ENCODE peak calls at places on chromosomes 2 and 18, in nine cellular contexts. One of them, this sample, is unnamed.

GRCh38 chr2:156343096-156343939 is 10.8 kb upstream of the NR4A2 start:
- ATAC-seq in heart right ventricle: no peak
- ATAC-seq in activated CD8-positive, alpha-beta T cell treated with anti-CD3 and anti-CD28 coated beads for 36 hours: no peak
- ATAC-seq in effector memory CD8-positive, alpha-beta T cell: no peak
- ATAC-seq in stimulated activated naive B cell treated with anti-CD40 and anti-IgM and Interleukin-4, amounts not matched to agents 10 μg/mL and 1 μg/mL and 100 μg/mL, for 72 hours: no peak
- ATAC-seq in stimulated activated naive CD8-positive, alpha-beta T cell treated with anti-CD3 and anti-CD28 coated beads, Interleukin-15, amount 100 ng/mL, for 72 hours: no peak
- ATAC-seq in naive thymus-derived CD8-positive, alpha-beta T cell: no peak
- ATAC-seq in thoracic aorta: no peak
- ATAC-seq in left cardiac atrium: no peak
- ATAC-seq in this sample: no peak

GRCh38 chr2:824954-825353 is 125.7 kb upstream of the SNTG2 start:
- ATAC-seq in heart right ventricle: no peak
- ATAC-seq in activated CD8-positive, alpha-beta T cell treated with anti-CD3 and anti-CD28 coated beads for 36 hours: no peak
- ATAC-seq in effector memory CD8-positive, alpha-beta T cell: no peak
- ATAC-seq in stimulated activated naive B cell treated with anti-CD40 and anti-IgM and Interleukin-4, amounts not matched to agents 10 μg/mL and 1 μg/mL and 100 μg/mL, for 72 hours: no peak
- ATAC-seq in stimulated activated naive CD8-positive, alpha-beta T cell treated with anti-CD3 and anti-CD28 coated beads, Interleukin-15, amount 100 ng/mL, for 72 hours: no peak
- ATAC-seq in naive thymus-derived CD8-positive, alpha-beta T cell: no peak
- ATAC-seq in thoracic aorta: no peak
- ATAC-seq in left cardiac atrium: no peak
- ATAC-seq in this sample: no peak

GRCh38 chr2:240622631-240623235 is 2.5 kb upstream of the GPR35 start:
- ATAC-seq in heart right ventricle: no peak
- ATAC-seq in activated CD8-positive, alpha-beta T cell treated with anti-CD3 and anti-CD28 coated beads for 36 hours: no peak
- ATAC-seq in effector memory CD8-positive, alpha-beta T cell: peak; percentile 18
- ATAC-seq in stimulated activated naive B cell treated with anti-CD40 and anti-IgM and Interleukin-4, amounts not matched to agents 10 μg/mL and 1 μg/mL and 100 μg/mL, for 72 hours: no peak
- ATAC-seq in stimulated activated naive CD8-positive, alpha-beta T cell treated with anti-CD3 and anti-CD28 coated beads, Interleukin-15, amount 100 ng/mL, for 72 hours: peak; percentile 12
- ATAC-seq in naive thymus-derived CD8-positive, alpha-beta T cell: no peak
- ATAC-seq in thoracic aorta: no peak
- ATAC-seq in left cardiac atrium: no peak
- ATAC-seq in this sample: no peak

GRCh38 chr2:85162746-85163301 is 29.6 kb downstream of the TCF7L1 start:
- ATAC-seq in heart right ventricle: peak; percentile 60
- ATAC-seq in activated CD8-positive, alpha-beta T cell treated with anti-CD3 and anti-CD28 coated beads for 36 hours: no peak
- ATAC-seq in effector memory CD8-positive, alpha-beta T cell: no peak
- ATAC-seq in stimulated activated naive B cell treated with anti-CD40 and anti-IgM and Interleukin-4, amounts not matched to agents 10 μg/mL and 1 μg/mL and 100 μg/mL, for 72 hours: no peak
- ATAC-seq in stimulated activated naive CD8-positive, alpha-beta T cell treated with anti-CD3 and anti-CD28 coated beads, Interleukin-15, amount 100 ng/mL, for 72 hours: no peak
- ATAC-seq in naive thymus-derived CD8-positive, alpha-beta T cell: no peak
- ATAC-seq in thoracic aorta: peak; percentile 39
- ATAC-seq in left cardiac atrium: peak; percentile 67
- ATAC-seq in this sample: no peak

GRCh38 chr2:57575703-57576268 is 470.8 kb upstream of the VRK2 start:
- ATAC-seq in heart right ventricle: no peak
- ATAC-seq in activated CD8-positive, alpha-beta T cell treated with anti-CD3 and anti-CD28 coated beads for 36 hours: no peak
- ATAC-seq in effector memory CD8-positive, alpha-beta T cell: no peak
- ATAC-seq in stimulated activated naive B cell treated with anti-CD40 and anti-IgM and Interleukin-4, amounts not matched to agents 10 μg/mL and 1 μg/mL and 100 μg/mL, for 72 hours: no peak
- ATAC-seq in stimulated activated naive CD8-positive, alpha-beta T cell treated with anti-CD3 and anti-CD28 coated beads, Interleukin-15, amount 100 ng/mL, for 72 hours: no peak
- ATAC-seq in naive thymus-derived CD8-positive, alpha-beta T cell: no peak
- ATAC-seq in thoracic aorta: no peak
- ATAC-seq in left cardiac atrium: no peak
- ATAC-seq in this sample: no peak

GRCh38 chr2:170531876-170532275 is 183.3 kb upstream of the SP5 start:
- ATAC-seq in heart right ventricle: no peak
- ATAC-seq in activated CD8-positive, alpha-beta T cell treated with anti-CD3 and anti-CD28 coated beads for 36 hours: no peak
- ATAC-seq in effector memory CD8-positive, alpha-beta T cell: no peak
- ATAC-seq in stimulated activated naive B cell treated with anti-CD40 and anti-IgM and Interleukin-4, amounts not matched to agents 10 μg/mL and 1 μg/mL and 100 μg/mL, for 72 hours: no peak
- ATAC-seq in stimulated activated naive CD8-positive, alpha-beta T cell treated with anti-CD3 and anti-CD28 coated beads, Interleukin-15, amount 100 ng/mL, for 72 hours: no peak
- ATAC-seq in naive thymus-derived CD8-positive, alpha-beta T cell: no peak
- ATAC-seq in thoracic aorta: no peak
- ATAC-seq in left cardiac atrium: no peak
- ATAC-seq in this sample: no peak

GRCh38 chr18:48387300-48387699 is 21.9 kb downstream of the ZBTB7C start:
- ATAC-seq in heart right ventricle: no peak
- ATAC-seq in activated CD8-positive, alpha-beta T cell treated with anti-CD3 and anti-CD28 coated beads for 36 hours: no peak
- ATAC-seq in effector memory CD8-positive, alpha-beta T cell: no peak
- ATAC-seq in stimulated activated naive B cell treated with anti-CD40 and anti-IgM and Interleukin-4, amounts not matched to agents 10 μg/mL and 1 μg/mL and 100 μg/mL, for 72 hours: no peak
- ATAC-seq in stimulated activated naive CD8-positive, alpha-beta T cell treated with anti-CD3 and anti-CD28 coated beads, Interleukin-15, amount 100 ng/mL, for 72 hours: no peak
- ATAC-seq in naive thymus-derived CD8-positive, alpha-beta T cell: no peak
- ATAC-seq in thoracic aorta: no peak
- ATAC-seq in left cardiac atrium: peak; percentile 58
- ATAC-seq in this sample: no peak

GRCh38 chr2:176114120-176114929 is 2.3 kb upstream of the HOXD10 start:
- ATAC-seq in heart right ventricle: no peak
- ATAC-seq in activated CD8-positive, alpha-beta T cell treated with anti-CD3 and anti-CD28 coated beads for 36 hours: no peak
- ATAC-seq in effector memory CD8-positive, alpha-beta T cell: no peak
- ATAC-seq in stimulated activated naive B cell treated with anti-CD40 and anti-IgM and Interleukin-4, amounts not matched to agents 10 μg/mL and 1 μg/mL and 100 μg/mL, for 72 hours: no peak
- ATAC-seq in stimulated activated naive CD8-positive, alpha-beta T cell treated with anti-CD3 and anti-CD28 coated beads, Interleukin-15, amount 100 ng/mL, for 72 hours: no peak
- ATAC-seq in naive thymus-derived CD8-positive, alpha-beta T cell: no peak
- ATAC-seq in thoracic aorta: no peak
- ATAC-seq in left cardiac atrium: no peak
- ATAC-seq in this sample: no peak

GRCh38 chr2:169933124-169933711 is 106.0 kb downstream of the UBR3 start:
- ATAC-seq in heart right ventricle: no peak
- ATAC-seq in activated CD8-positive, alpha-beta T cell treated with anti-CD3 and anti-CD28 coated beads for 36 hours: peak; percentile 47
- ATAC-seq in effector memory CD8-positive, alpha-beta T cell: peak; percentile 27
- ATAC-seq in stimulated activated naive B cell treated with anti-CD40 and anti-IgM and Interleukin-4, amounts not matched to agents 10 μg/mL and 1 μg/mL and 100 μg/mL, for 72 hours: peak; percentile 62
- ATAC-seq in stimulated activated naive CD8-positive, alpha-beta T cell treated with anti-CD3 and anti-CD28 coated beads, Interleukin-15, amount 100 ng/mL, for 72 hours: peak; percentile 64
- ATAC-seq in naive thymus-derived CD8-positive, alpha-beta T cell: no peak
- ATAC-seq in thoracic aorta: no peak
- ATAC-seq in left cardiac atrium: peak; percentile 63
- ATAC-seq in this sample: peak; percentile 32

GRCh38 chr2:208454861-208455260 is 48.3 kb downstream of the PTH2R start:
- ATAC-seq in heart right ventricle: no peak
- ATAC-seq in activated CD8-positive, alpha-beta T cell treated with anti-CD3 and anti-CD28 coated beads for 36 hours: no peak
- ATAC-seq in effector memory CD8-positive, alpha-beta T cell: no peak
- ATAC-seq in stimulated activated naive B cell treated with anti-CD40 and anti-IgM and Interleukin-4, amounts not matched to agents 10 μg/mL and 1 μg/mL and 100 μg/mL, for 72 hours: no peak
- ATAC-seq in stimulated activated naive CD8-positive, alpha-beta T cell treated with anti-CD3 and anti-CD28 coated beads, Interleukin-15, amount 100 ng/mL, for 72 hours: no peak
- ATAC-seq in naive thymus-derived CD8-positive, alpha-beta T cell: no peak
- ATAC-seq in thoracic aorta: no peak
- ATAC-seq in left cardiac atrium: no peak
- ATAC-seq in this sample: no peak

GRCh38 chr2:200922439-200922838 is 33.3 kb downstream of the NIF3L1 start:
- ATAC-seq in heart right ventricle: no peak
- ATAC-seq in activated CD8-positive, alpha-beta T cell treated with anti-CD3 and anti-CD28 coated beads for 36 hours: peak; percentile 88
- ATAC-seq in effector memory CD8-positive, alpha-beta T cell: no peak
- ATAC-seq in stimulated activated naive B cell treated with anti-CD40 and anti-IgM and Interleukin-4, amounts not matched to agents 10 μg/mL and 1 μg/mL and 100 μg/mL, for 72 hours: no peak
- ATAC-seq in stimulated activated naive CD8-positive, alpha-beta T cell treated with anti-CD3 and anti-CD28 coated beads, Interleukin-15, amount 100 ng/mL, for 72 hours: peak; percentile 79
- ATAC-seq in naive thymus-derived CD8-positive, alpha-beta T cell: no peak
- ATAC-seq in thoracic aorta: no peak
- ATAC-seq in left cardiac atrium: no peak
- ATAC-seq in this sample: peak; percentile 98

GRCh38 chr2:232348936-232349335 is 29.6 kb upstream of the ALPP start:
- ATAC-seq in heart right ventricle: peak; percentile 47
- ATAC-seq in activated CD8-positive, alpha-beta T cell treated with anti-CD3 and anti-CD28 coated beads for 36 hours: peak; percentile 56
- ATAC-seq in effector memory CD8-positive, alpha-beta T cell: no peak
- ATAC-seq in stimulated activated naive B cell treated with anti-CD40 and anti-IgM and Interleukin-4, amounts not matched to agents 10 μg/mL and 1 μg/mL and 100 μg/mL, for 72 hours: no peak
- ATAC-seq in stimulated activated naive CD8-positive, alpha-beta T cell treated with anti-CD3 and anti-CD28 coated beads, Interleukin-15, amount 100 ng/mL, for 72 hours: peak; percentile 46
- ATAC-seq in naive thymus-derived CD8-positive, alpha-beta T cell: no peak
- ATAC-seq in thoracic aorta: no peak
- ATAC-seq in left cardiac atrium: no peak
- ATAC-seq in this sample: peak; percentile 13

GRCh38 chr2:146312899-146313298 is 1531.9 kb upstream of the ACVR2A start:
- ATAC-seq in heart right ventricle: peak; percentile 22
- ATAC-seq in activated CD8-positive, alpha-beta T cell treated with anti-CD3 and anti-CD28 coated beads for 36 hours: no peak
- ATAC-seq in effector memory CD8-positive, alpha-beta T cell: no peak
- ATAC-seq in stimulated activated naive B cell treated with anti-CD40 and anti-IgM and Interleukin-4, amounts not matched to agents 10 μg/mL and 1 μg/mL and 100 μg/mL, for 72 hours: no peak
- ATAC-seq in stimulated activated naive CD8-positive, alpha-beta T cell treated with anti-CD3 and anti-CD28 coated beads, Interleukin-15, amount 100 ng/mL, for 72 hours: no peak
- ATAC-seq in naive thymus-derived CD8-positive, alpha-beta T cell: no peak
- ATAC-seq in thoracic aorta: no peak
- ATAC-seq in left cardiac atrium: no peak
- ATAC-seq in this sample: no peak

GRCh38 chr2:119319593-119319992 is 47.0 kb downstream of the C2orf76 start:
- ATAC-seq in heart right ventricle: peak; percentile 68
- ATAC-seq in activated CD8-positive, alpha-beta T cell treated with anti-CD3 and anti-CD28 coated beads for 36 hours: no peak
- ATAC-seq in effector memory CD8-positive, alpha-beta T cell: no peak
- ATAC-seq in stimulated activated naive B cell treated with anti-CD40 and anti-IgM and Interleukin-4, amounts not matched to agents 10 μg/mL and 1 μg/mL and 100 μg/mL, for 72 hours: no peak
- ATAC-seq in stimulated activated naive CD8-positive, alpha-beta T cell treated with anti-CD3 and anti-CD28 coated beads, Interleukin-15, amount 100 ng/mL, for 72 hours: no peak
- ATAC-seq in naive thymus-derived CD8-positive, alpha-beta T cell: no peak
- ATAC-seq in thoracic aorta: no peak
- ATAC-seq in left cardiac atrium: peak; percentile 62
- ATAC-seq in this sample: no peak

GRCh38 chr2:99706734-99707133 is 216.9 kb upstream of the REV1 start:
- ATAC-seq in heart right ventricle: peak; percentile 14
- ATAC-seq in activated CD8-positive, alpha-beta T cell treated with anti-CD3 and anti-CD28 coated beads for 36 hours: no peak
- ATAC-seq in effector memory CD8-positive, alpha-beta T cell: no peak
- ATAC-seq in stimulated activated naive B cell treated with anti-CD40 and anti-IgM and Interleukin-4, amounts not matched to agents 10 μg/mL and 1 μg/mL and 100 μg/mL, for 72 hours: no peak
- ATAC-seq in stimulated activated naive CD8-positive, alpha-beta T cell treated with anti-CD3 and anti-CD28 coated beads, Interleukin-15, amount 100 ng/mL, for 72 hours: no peak
- ATAC-seq in naive thymus-derived CD8-positive, alpha-beta T cell: no peak
- ATAC-seq in thoracic aorta: no peak
- ATAC-seq in left cardiac atrium: peak; percentile 78
- ATAC-seq in this sample: no peak

GRCh38 chr18:9531791-9532410 is 56.6 kb downstream of the RALBP1 start:
- ATAC-seq in heart right ventricle: no peak
- ATAC-seq in activated CD8-positive, alpha-beta T cell treated with anti-CD3 and anti-CD28 coated beads for 36 hours: no peak
- ATAC-seq in effector memory CD8-positive, alpha-beta T cell: no peak
- ATAC-seq in stimulated activated naive B cell treated with anti-CD40 and anti-IgM and Interleukin-4, amounts not matched to agents 10 μg/mL and 1 μg/mL and 100 μg/mL, for 72 hours: no peak
- ATAC-seq in stimulated activated naive CD8-positive, alpha-beta T cell treated with anti-CD3 and anti-CD28 coated beads, Interleukin-15, amount 100 ng/mL, for 72 hours: no peak
- ATAC-seq in naive thymus-derived CD8-positive, alpha-beta T cell: no peak
- ATAC-seq in thoracic aorta: no peak
- ATAC-seq in left cardiac atrium: no peak
- ATAC-seq in this sample: no peak

GRCh38 chr2:72781500-72781899 is 44.3 kb downstream of the EXOC6B start:
- ATAC-seq in heart right ventricle: peak; percentile 67
- ATAC-seq in activated CD8-positive, alpha-beta T cell treated with anti-CD3 and anti-CD28 coated beads for 36 hours: no peak
- ATAC-seq in effector memory CD8-positive, alpha-beta T cell: no peak
- ATAC-seq in stimulated activated naive B cell treated with anti-CD40 and anti-IgM and Interleukin-4, amounts not matched to agents 10 μg/mL and 1 μg/mL and 100 μg/mL, for 72 hours: no peak
- ATAC-seq in stimulated activated naive CD8-positive, alpha-beta T cell treated with anti-CD3 and anti-CD28 coated beads, Interleukin-15, amount 100 ng/mL, for 72 hours: no peak
- ATAC-seq in naive thymus-derived CD8-positive, alpha-beta T cell: no peak
- ATAC-seq in thoracic aorta: no peak
- ATAC-seq in left cardiac atrium: peak; percentile 26
- ATAC-seq in this sample: no peak

GRCh38 chr18:50159654-50160046 is 35.3 kb downstream of the MYO5B start:
- ATAC-seq in heart right ventricle: no peak
- ATAC-seq in activated CD8-positive, alpha-beta T cell treated with anti-CD3 and anti-CD28 coated beads for 36 hours: no peak
- ATAC-seq in effector memory CD8-positive, alpha-beta T cell: no peak
- ATAC-seq in stimulated activated naive B cell treated with anti-CD40 and anti-IgM and Interleukin-4, amounts not matched to agents 10 μg/mL and 1 μg/mL and 100 μg/mL, for 72 hours: no peak
- ATAC-seq in stimulated activated naive CD8-positive, alpha-beta T cell treated with anti-CD3 and anti-CD28 coated beads, Interleukin-15, amount 100 ng/mL, for 72 hours: no peak
- ATAC-seq in naive thymus-derived CD8-positive, alpha-beta T cell: no peak
- ATAC-seq in thoracic aorta: no peak
- ATAC-seq in left cardiac atrium: no peak
- ATAC-seq in this sample: no peak

GRCh38 chr2:239887604-239888003 is 137.5 kb downstream of the NDUFA10 start:
- ATAC-seq in heart right ventricle: no peak
- ATAC-seq in activated CD8-positive, alpha-beta T cell treated with anti-CD3 and anti-CD28 coated beads for 36 hours: no peak
- ATAC-seq in effector memory CD8-positive, alpha-beta T cell: no peak
- ATAC-seq in stimulated activated naive B cell treated with anti-CD40 and anti-IgM and Interleukin-4, amounts not matched to agents 10 μg/mL and 1 μg/mL and 100 μg/mL, for 72 hours: no peak
- ATAC-seq in stimulated activated naive CD8-positive, alpha-beta T cell treated with anti-CD3 and anti-CD28 coated beads, Interleukin-15, amount 100 ng/mL, for 72 hours: no peak
- ATAC-seq in naive thymus-derived CD8-positive, alpha-beta T cell: no peak
- ATAC-seq in thoracic aorta: no peak
- ATAC-seq in left cardiac atrium: no peak
- ATAC-seq in this sample: no peak

GRCh38 chr18:36104749-36105148 is 24.4 kb downstream of the SLC39A6 start:
- ATAC-seq in heart right ventricle: no peak
- ATAC-seq in activated CD8-positive, alpha-beta T cell treated with anti-CD3 and anti-CD28 coated beads for 36 hours: no peak
- ATAC-seq in effector memory CD8-positive, alpha-beta T cell: no peak
- ATAC-seq in stimulated activated naive B cell treated with anti-CD40 and anti-IgM and Interleukin-4, amounts not matched to agents 10 μg/mL and 1 μg/mL and 100 μg/mL, for 72 hours: no peak
- ATAC-seq in stimulated activated naive CD8-positive, alpha-beta T cell treated with anti-CD3 and anti-CD28 coated beads, Interleukin-15, amount 100 ng/mL, for 72 hours: no peak
- ATAC-seq in naive thymus-derived CD8-positive, alpha-beta T cell: no peak
- ATAC-seq in thoracic aorta: no peak
- ATAC-seq in left cardiac atrium: no peak
- ATAC-seq in this sample: no peak

GRCh38 chr2:10320933-10321332 is 18.2 kb downstream of the HPCAL1 start:
- ATAC-seq in heart right ventricle: no peak
- ATAC-seq in activated CD8-positive, alpha-beta T cell treated with anti-CD3 and anti-CD28 coated beads for 36 hours: no peak
- ATAC-seq in effector memory CD8-positive, alpha-beta T cell: no peak
- ATAC-seq in stimulated activated naive B cell treated with anti-CD40 and anti-IgM and Interleukin-4, amounts not matched to agents 10 μg/mL and 1 μg/mL and 100 μg/mL, for 72 hours: no peak
- ATAC-seq in stimulated activated naive CD8-positive, alpha-beta T cell treated with anti-CD3 and anti-CD28 coated beads, Interleukin-15, amount 100 ng/mL, for 72 hours: no peak
- ATAC-seq in naive thymus-derived CD8-positive, alpha-beta T cell: no peak
- ATAC-seq in thoracic aorta: no peak
- ATAC-seq in left cardiac atrium: no peak
- ATAC-seq in this sample: no peak

This sample was measured in activated CD4-positive, CD25-positive, alpha-beta regulatory T cell treated with anti-CD3 and anti-CD28 coated beads, Interleukin-2, amount 50 U/mL, for 24 hours.